ENCODE peak calls at places on chromosomes 7 and 10, in nine cellular contexts. V is mucosa of descending colon, C is stomach, G is OCI-LY7, L is GM20000, N is right lobe of liver, M is neural progenitor cell, U is DND-41, R is tibial artery. H is an unnamed sample.
A peak's percentile ranks its signal among the peaks of the same experiment; 100 is the strongest.

GRCh38 chr7:76071316-76072242 is 23.7 kb downstream of the MDH2 start:
- DNase-seq in L (no peak), U (no peak), N (no peak), R (no peak), G (no peak), M (peak; percentile 58), V (no peak), C (no peak), H (no peak)

GRCh38 chr7:30281791-30282190 is 2.6 kb upstream of the ZNRF2 start:
- DNase-seq in N (no peak), L (no peak), R (no peak), M (no peak), G (no peak), U (no peak), C (no peak), V (peak; percentile 86), H (no peak)

GRCh38 chr7:5699951-5700384 is 81.5 kb downstream of the RNF216 start:
- DNase-seq in V (no peak), L (peak; percentile 53), C (no peak), U (no peak), M (peak; percentile 25), N (no peak), G (peak; percentile 25), R (no peak), H (no peak)

GRCh38 chr10:128571745-128572144 is 445.5 kb upstream of the MKI67 start:
- DNase-seq in G (no peak), U (no peak), M (peak; percentile 18), N (no peak), C (no peak), L (no peak), V (no peak), R (no peak), H (no peak)

GRCh38 chr7:89648509-89648908 is 505.8 kb upstream of the STEAP1 start:
- DNase-seq in N (no peak), U (no peak), C (no peak), L (no peak), R (no peak), M (no peak), V (no peak), G (no peak), H (no peak)

GRCh38 chr7:147833549-147833948 is 757.0 kb upstream of the C7orf33 start:
- DNase-seq in U (no peak), N (no peak), M (peak; percentile 62), R (no peak), L (no peak), C (no peak), V (no peak), G (no peak), H (no peak)

GRCh38 chr10:109343293-109343692 is 580.0 kb downstream of the XPNPEP1 start:
- DNase-seq in V (no peak), M (no peak), R (no peak), G (no peak), C (no peak), N (no peak), L (no peak), U (no peak), H (no peak)

GRCh38 chr10:100744136-100744979 is 1.0 kb upstream of the PAX2 start:
- DNase-seq in G (no peak), V (no peak), L (peak; percentile 67), M (peak; percentile 63), R (no peak), C (no peak), U (no peak), N (no peak), H (no peak)

GRCh38 chr10:15163261-15163864 is 5.1 kb downstream of the NMT2 start:
- DNase-seq in L (no peak), N (no peak), R (no peak), V (no peak), U (no peak), G (no peak), C (no peak), M (no peak), H (no peak)

GRCh38 chr10:43078986-43079273 is 2.1 kb downstream of the RET start:
- DNase-seq in U (no peak), L (peak; percentile 76), N (no peak), C (no peak), R (no peak), G (peak; percentile 32), M (peak; percentile 79), V (peak; percentile 43), H (no peak)

GRCh38 chr7:22939842-22940241 is 74.1 kb downstream of the HYCC1 start:
- DNase-seq in G (no peak), N (no peak), U (no peak), C (no peak), R (no peak), M (no peak), V (no peak), L (no peak), H (no peak)

GRCh38 chr7:22935269-22935668 is 78.7 kb downstream of the HYCC1 start:
- DNase-seq in U (no peak), L (no peak), G (no peak), C (no peak), M (peak; percentile 4), V (no peak), R (no peak), N (no peak), H (no peak)

GRCh38 chr7:22934473-22935065 is 79.4 kb downstream of the HYCC1 start:
- DNase-seq in C (no peak), L (no peak), M (no peak), G (no peak), V (no peak), N (no peak), R (no peak), U (no peak), H (no peak)

GRCh38 chr7:22936246-22936645 is 77.7 kb downstream of the HYCC1 start:
- DNase-seq in G (no peak), L (no peak), M (no peak), U (no peak), N (no peak), V (no peak), C (no peak), R (no peak), H (no peak)

GRCh38 chr7:22937946-22938345 is 76.0 kb downstream of the HYCC1 start:
- DNase-seq in U (no peak), R (no peak), C (no peak), N (no peak), V (no peak), M (no peak), G (no peak), L (no peak), H (no peak)
- TF ChIP-seq CTCF in U (no peak), R (no peak), C (no peak), N (no peak), V (no peak), M (no peak), G (no peak), L (no peak), H (no peak)

DNA sequence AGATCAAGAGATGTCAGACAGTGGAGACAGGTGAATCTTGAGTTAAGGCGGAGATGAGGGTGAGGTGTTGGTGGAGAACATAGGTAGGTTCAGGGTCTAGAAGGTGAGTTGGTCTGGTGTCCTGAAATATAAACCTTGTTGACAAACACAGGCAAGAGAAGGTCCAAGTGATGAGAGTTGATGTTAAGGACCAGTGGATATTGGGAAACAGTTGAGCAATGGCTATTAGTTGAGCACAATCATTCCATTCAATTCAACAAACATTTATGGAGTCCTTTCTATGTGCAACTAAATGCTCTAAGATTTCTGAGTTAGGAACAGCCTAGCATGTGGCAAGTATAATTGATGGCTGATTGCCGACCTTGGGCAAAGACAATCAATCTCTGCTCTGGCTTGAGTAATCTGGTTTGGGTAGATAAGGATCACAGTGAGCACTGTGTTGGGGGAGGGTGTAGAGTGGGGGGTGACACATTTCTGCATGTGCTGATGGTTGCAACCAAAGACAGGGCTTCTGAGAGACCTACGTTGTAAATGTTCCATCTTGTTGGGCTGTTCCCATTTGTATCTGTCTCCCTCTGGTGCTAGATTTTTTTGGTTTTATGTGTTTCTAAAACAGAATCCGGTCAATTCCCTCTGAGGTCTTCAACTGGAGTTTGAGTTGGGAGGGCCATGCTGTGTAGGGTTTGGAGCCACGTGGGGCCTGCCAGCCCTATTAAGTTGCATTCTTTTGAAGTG is 201.1 kb downstream of the BAMBI start:
- DNase-seq in L (no peak), R (no peak), V (no peak), M (no peak), U (no peak), G (no peak), N (no peak), C (no peak), H (no peak)
- TF ChIP-seq CTCF in L (no peak), R (no peak), V (no peak), M (no peak), U (no peak), G (no peak), N (peak; percentile 11), C (no peak), H (no peak)

GRCh38 chr7:1123721-1124120 is 35.8 kb downstream of the GPER1 start:
- DNase-seq in L (no peak), V (peak; percentile 40), N (peak; percentile 78), G (no peak), R (peak; percentile 89), U (no peak), M (peak; percentile 89), C (peak; percentile 91), H (no peak)
- TF ChIP-seq CTCF in L (no peak), V (peak; percentile 19), N (peak; percentile 60), G (no peak), R (peak; percentile 69), U (no peak), M (peak; percentile 69), C (peak; percentile 62), H (no peak)

GRCh38 chr7:41599760-41600159 is 103.1 kb downstream of the INHBA start:
- DNase-seq in M (peak; percentile 56), R (no peak), G (no peak), U (no peak), V (no peak), L (no peak), C (no peak), N (no peak), H (no peak)
- TF ChIP-seq CTCF in M (peak; percentile 70), R (no peak), G (peak; percentile 33), U (peak; percentile 25), V (no peak), L (no peak), C (no peak), N (no peak), H (peak; percentile 17)

H was measured in MCF 10A.